ENCODE peak calls at places on chromosomes 12 and 14, in five cellular contexts. One of them, this sample, is unnamed.

GRCh38 chr12:79848321-79848720 is 86.6 kb downstream of the PPP1R12A start:
- DNase-seq in fibroblast of mammary gland: no peak
- DNase-seq in AG10803: no peak
- DNase-seq in astrocyte of the spinal cord: peak
- DNase-seq in neural progenitor cell: no peak
- DNase-seq in this sample: no peak

GRCh38 chr12:6052206-6052939 is 72.1 kb downstream of the VWF start:
- DNase-seq in fibroblast of mammary gland: no peak
- DNase-seq in AG10803: no peak
- DNase-seq in astrocyte of the spinal cord: no peak
- DNase-seq in neural progenitor cell: no peak
- DNase-seq in this sample: no peak

GRCh38 chr12:12646483-12647072 is 34.9 kb downstream of the CREBL2 start:
- DNase-seq in fibroblast of mammary gland: no peak
- DNase-seq in AG10803: no peak
- DNase-seq in astrocyte of the spinal cord: no peak
- DNase-seq in neural progenitor cell: no peak
- DNase-seq in this sample: no peak

GRCh38 chr14:21300892-21301291 is 21.0 kb downstream of the RPGRIP1 start:
- DNase-seq in fibroblast of mammary gland: no peak
- DNase-seq in AG10803: no peak
- DNase-seq in astrocyte of the spinal cord: no peak
- DNase-seq in neural progenitor cell: peak
- DNase-seq in this sample: peak

GRCh38 chr12:122813310-122813713 is 21.9 kb upstream of the HIP1R start:
- DNase-seq in fibroblast of mammary gland: no peak
- DNase-seq in AG10803: no peak
- DNase-seq in astrocyte of the spinal cord: no peak
- DNase-seq in neural progenitor cell: no peak
- DNase-seq in this sample: no peak

GRCh38 chr12:11967356-11968040 is 103.2 kb upstream of the BCL2L14 start:
- DNase-seq in fibroblast of mammary gland: no peak
- DNase-seq in AG10803: no peak
- DNase-seq in astrocyte of the spinal cord: peak
- DNase-seq in neural progenitor cell: no peak
- DNase-seq in this sample: no peak

GRCh38 chr12:85348779-85349178 is 68.8 kb downstream of the ALX1 start:
- DNase-seq in fibroblast of mammary gland: no peak
- DNase-seq in AG10803: no peak
- DNase-seq in astrocyte of the spinal cord: no peak
- DNase-seq in neural progenitor cell: no peak
- DNase-seq in this sample: no peak

GRCh38 chr12:111792155-111792876 is 25.6 kb downstream of the ALDH2 start:
- DNase-seq in fibroblast of mammary gland: peak
- DNase-seq in AG10803: no peak
- DNase-seq in astrocyte of the spinal cord: no peak
- DNase-seq in neural progenitor cell: no peak
- DNase-seq in this sample: no peak

GRCh38 chr12:68918960-68919359 is 14.0 kb downstream of the CPM start:
- DNase-seq in fibroblast of mammary gland: no peak
- DNase-seq in AG10803: no peak
- DNase-seq in astrocyte of the spinal cord: no peak
- DNase-seq in neural progenitor cell: no peak
- DNase-seq in this sample: no peak

DNA sequence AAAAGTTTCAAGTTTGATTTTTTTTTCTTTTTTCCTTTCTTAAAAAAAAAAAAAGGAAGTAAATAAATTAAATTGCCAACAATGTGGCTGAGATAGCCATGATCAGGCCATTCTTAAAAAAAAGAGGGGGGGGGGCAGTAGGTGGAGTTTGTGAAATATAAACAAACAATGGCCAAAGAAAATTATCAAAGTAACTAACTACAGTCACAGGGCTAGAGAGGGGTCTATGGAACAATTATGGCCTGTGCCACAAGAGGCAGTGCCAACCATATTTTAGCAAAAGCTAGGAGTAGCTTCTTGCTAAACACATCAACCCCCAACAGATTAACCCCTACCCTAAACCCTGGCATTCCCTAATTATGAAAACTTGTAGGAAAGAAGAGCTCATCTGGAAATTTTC is 16.2 kb upstream of the SMARCC2 start:
- DNase-seq in fibroblast of mammary gland: no peak
- DNase-seq in AG10803: no peak
- DNase-seq in astrocyte of the spinal cord: no peak
- DNase-seq in neural progenitor cell: no peak
- DNase-seq in this sample: no peak
- TF ChIP-seq CTCF in fibroblast of mammary gland: no peak
- TF ChIP-seq CTCF in AG10803: no peak
- TF ChIP-seq CTCF in astrocyte of the spinal cord: no peak
- TF ChIP-seq CTCF in neural progenitor cell: no peak
- TF ChIP-seq CTCF in this sample: no peak

GRCh38 chr12:101830391-101831325 is at the start of gene GNPTAB:
- DNase-seq in fibroblast of mammary gland: peak
- DNase-seq in AG10803: peak
- DNase-seq in astrocyte of the spinal cord: peak
- DNase-seq in neural progenitor cell: peak
- DNase-seq in this sample: peak
- TF ChIP-seq CTCF in fibroblast of mammary gland: peak
- TF ChIP-seq CTCF in AG10803: peak
- TF ChIP-seq CTCF in astrocyte of the spinal cord: peak
- TF ChIP-seq CTCF in neural progenitor cell: peak
- TF ChIP-seq CTCF in this sample: peak

GRCh38 chr12:117125769-117126168 is 26.6 kb upstream of the TESC start:
- DNase-seq in fibroblast of mammary gland: no peak
- DNase-seq in AG10803: no peak
- DNase-seq in astrocyte of the spinal cord: no peak
- DNase-seq in neural progenitor cell: no peak
- DNase-seq in this sample: no peak
- TF ChIP-seq CTCF in fibroblast of mammary gland: no peak
- TF ChIP-seq CTCF in AG10803: no peak
- TF ChIP-seq CTCF in astrocyte of the spinal cord: no peak
- TF ChIP-seq CTCF in neural progenitor cell: no peak
- TF ChIP-seq CTCF in this sample: no peak

GRCh38 chr14:61221906-61222305 is 59.2 kb downstream of the TMEM30B start:
- DNase-seq in fibroblast of mammary gland: no peak
- DNase-seq in AG10803: no peak
- DNase-seq in astrocyte of the spinal cord: no peak
- DNase-seq in neural progenitor cell: no peak
- DNase-seq in this sample: no peak

GRCh38 chr14:61226015-61226654 is 55.0 kb downstream of the TMEM30B start:
- DNase-seq in fibroblast of mammary gland: no peak
- DNase-seq in AG10803: peak
- DNase-seq in astrocyte of the spinal cord: peak
- DNase-seq in neural progenitor cell: no peak
- DNase-seq in this sample: no peak

GRCh38 chr14:61222388-61222787 is 58.8 kb downstream of the TMEM30B start:
- DNase-seq in fibroblast of mammary gland: peak
- DNase-seq in AG10803: no peak
- DNase-seq in astrocyte of the spinal cord: no peak
- DNase-seq in neural progenitor cell: no peak
- DNase-seq in this sample: no peak

GRCh38 chr14:61225304-61225703 is 55.8 kb downstream of the TMEM30B start:
- DNase-seq in fibroblast of mammary gland: no peak
- DNase-seq in AG10803: no peak
- DNase-seq in astrocyte of the spinal cord: no peak
- DNase-seq in neural progenitor cell: no peak
- DNase-seq in this sample: no peak

GRCh38 chr14:61223552-61223951 is 57.6 kb downstream of the TMEM30B start:
- DNase-seq in fibroblast of mammary gland: no peak
- DNase-seq in AG10803: no peak
- DNase-seq in astrocyte of the spinal cord: no peak
- DNase-seq in neural progenitor cell: no peak
- DNase-seq in this sample: no peak
- TF ChIP-seq CTCF in fibroblast of mammary gland: no peak
- TF ChIP-seq CTCF in AG10803: no peak
- TF ChIP-seq CTCF in astrocyte of the spinal cord: no peak
- TF ChIP-seq CTCF in neural progenitor cell: no peak
- TF ChIP-seq CTCF in this sample: no peak